ENCODE peak calls at places on chromosomes 3 and 15, in five cellular contexts. One of them, this sample, is unnamed.

GRCh38 chr15:67097893-67098740 is 32.7 kb downstream of the SMAD3 start:
- DNase-seq in lower lobe of right lung: no peak
- DNase-seq in CD4-positive, alpha-beta memory T cell: peak
- DNase-seq in fibroblast of lung: peak
- DNase-seq in fibroblast of the aortic adventitia: peak
- DNase-seq in this sample: peak

GRCh38 chr15:100124361-100124760 is 217.4 kb downstream of the ADAMTS17 start:
- DNase-seq in CD4-positive, alpha-beta memory T cell: no peak
- DNase-seq in lower lobe of right lung: no peak
- DNase-seq in fibroblast of lung: no peak
- DNase-seq in fibroblast of the aortic adventitia: no peak
- DNase-seq in this sample: no peak

GRCh38 chr3:12449889-12450682 is 34.2 kb upstream of the TSEN2 start:
- DNase-seq in fibroblast of the aortic adventitia: no peak
- DNase-seq in lower lobe of right lung: no peak
- DNase-seq in CD4-positive, alpha-beta memory T cell: no peak
- DNase-seq in fibroblast of lung: no peak
- DNase-seq in this sample: no peak

GRCh38 chr15:25061808-25062550 is 107.2 kb downstream of the SNRPN start:
- DNase-seq in CD4-positive, alpha-beta memory T cell: no peak
- DNase-seq in fibroblast of lung: no peak
- DNase-seq in fibroblast of the aortic adventitia: no peak
- DNase-seq in lower lobe of right lung: peak
- DNase-seq in this sample: no peak

GRCh38 chr15:68699881-68700394 is 120.8 kb downstream of the ANP32A start:
- DNase-seq in fibroblast of lung: no peak
- DNase-seq in fibroblast of the aortic adventitia: no peak
- DNase-seq in CD4-positive, alpha-beta memory T cell: no peak
- DNase-seq in lower lobe of right lung: no peak
- DNase-seq in this sample: no peak

GRCh38 chr3:62670351-62670750 is 204.9 kb downstream of the CADPS start:
- DNase-seq in lower lobe of right lung: no peak
- DNase-seq in CD4-positive, alpha-beta memory T cell: no peak
- DNase-seq in fibroblast of the aortic adventitia: no peak
- DNase-seq in fibroblast of lung: peak
- DNase-seq in this sample: no peak

GRCh38 chr15:74962219-74962618 is 5.6 kb upstream of the RPP25 start:
- DNase-seq in fibroblast of lung: no peak
- DNase-seq in fibroblast of the aortic adventitia: no peak
- DNase-seq in CD4-positive, alpha-beta memory T cell: no peak
- DNase-seq in lower lobe of right lung: no peak
- DNase-seq in this sample: no peak

GRCh38 chr15:62749445-62749844 is 293.1 kb upstream of the TPM1 start:
- DNase-seq in lower lobe of right lung: no peak
- DNase-seq in fibroblast of the aortic adventitia: no peak
- DNase-seq in fibroblast of lung: no peak
- DNase-seq in CD4-positive, alpha-beta memory T cell: no peak
- DNase-seq in this sample: no peak

GRCh38 chr3:11535207-11535960 is 108.3 kb downstream of the VGLL4 start:
- DNase-seq in CD4-positive, alpha-beta memory T cell: no peak
- DNase-seq in lower lobe of right lung: no peak
- DNase-seq in fibroblast of lung: no peak
- DNase-seq in fibroblast of the aortic adventitia: no peak
- DNase-seq in this sample: no peak

GRCh38 chr3:177134166-177134565 is 63.1 kb downstream of the TBL1XR1 start:
- DNase-seq in lower lobe of right lung: no peak
- DNase-seq in CD4-positive, alpha-beta memory T cell: no peak
- DNase-seq in fibroblast of the aortic adventitia: peak
- DNase-seq in fibroblast of lung: no peak
- DNase-seq in this sample: peak

GRCh38 chr15:65038838-65039237 is 6.3 kb upstream of the SLC51B start:
- DNase-seq in fibroblast of the aortic adventitia: no peak
- DNase-seq in CD4-positive, alpha-beta memory T cell: no peak
- DNase-seq in fibroblast of lung: no peak
- DNase-seq in lower lobe of right lung: no peak
- DNase-seq in this sample: no peak

GRCh38 chr3:188801393-188801792 is 370.4 kb upstream of the TPRG1 start:
- DNase-seq in CD4-positive, alpha-beta memory T cell: no peak
- DNase-seq in fibroblast of lung: no peak
- DNase-seq in fibroblast of the aortic adventitia: no peak
- DNase-seq in lower lobe of right lung: no peak
- DNase-seq in this sample: no peak

GRCh38 chr15:43133429-43134156 is at the start of gene TMEM62:
- DNase-seq in lower lobe of right lung: peak
- DNase-seq in CD4-positive, alpha-beta memory T cell: peak
- DNase-seq in fibroblast of lung: peak
- DNase-seq in fibroblast of the aortic adventitia: peak
- DNase-seq in this sample: peak

GRCh38 chr15:89556413-89557262 is 18.6 kb upstream of the TICRR start:
- DNase-seq in CD4-positive, alpha-beta memory T cell: peak
- DNase-seq in lower lobe of right lung: no peak
- DNase-seq in fibroblast of lung: peak
- DNase-seq in fibroblast of the aortic adventitia: peak
- DNase-seq in this sample: peak

GRCh38 chr15:73254598-73254997 is 114.2 kb downstream of the HCN4 start:
- DNase-seq in CD4-positive, alpha-beta memory T cell: no peak
- DNase-seq in fibroblast of the aortic adventitia: no peak
- DNase-seq in fibroblast of lung: no peak
- DNase-seq in lower lobe of right lung: no peak
- DNase-seq in this sample: no peak

DNA sequence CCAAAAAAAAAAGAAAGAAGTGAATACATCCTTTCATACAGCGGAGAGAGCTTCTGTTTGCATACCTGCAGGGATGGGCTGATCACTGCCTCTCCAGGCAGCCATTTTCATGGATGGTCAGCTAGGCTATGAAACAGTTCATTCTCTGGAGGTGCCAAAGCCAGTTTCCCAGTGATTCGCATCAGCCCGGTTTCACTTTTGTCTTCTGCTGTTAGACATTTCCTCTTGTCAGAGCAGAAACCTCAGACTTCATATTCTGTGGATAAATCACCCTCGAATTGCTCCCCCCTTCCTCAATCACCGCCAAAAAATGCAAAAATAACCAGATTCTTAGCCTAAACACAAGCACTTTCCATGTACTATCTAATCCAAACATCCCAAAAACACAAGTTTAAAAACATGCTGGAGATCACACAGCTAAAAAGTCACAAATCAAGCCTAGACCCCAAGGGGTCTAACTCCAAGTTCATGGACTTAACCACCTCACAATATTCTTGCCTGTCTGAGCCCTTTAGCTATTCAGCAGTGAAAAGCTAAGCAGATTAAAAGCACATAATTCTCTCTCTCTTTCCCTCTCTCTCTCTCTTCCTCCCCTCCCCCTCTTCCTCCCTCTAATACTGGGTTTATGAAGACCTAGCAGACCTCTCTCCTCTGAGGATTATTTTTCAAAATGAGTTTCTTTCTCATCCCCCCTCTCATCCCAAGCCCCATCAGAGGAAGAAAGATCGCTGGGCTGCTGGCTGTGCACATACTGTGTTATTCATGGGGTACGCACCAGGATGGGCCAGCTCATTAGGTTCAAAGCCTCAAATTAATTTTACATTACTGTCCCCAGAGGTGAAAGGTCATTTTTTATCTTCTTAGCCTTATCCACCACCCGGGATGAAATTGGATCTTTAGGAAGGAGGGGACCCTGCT is 225.3 kb downstream of the ADAMTS9 start:
- DNase-seq in fibroblast of the aortic adventitia: peak
- DNase-seq in CD4-positive, alpha-beta memory T cell: no peak
- DNase-seq in lower lobe of right lung: no peak
- DNase-seq in fibroblast of lung: peak
- DNase-seq in this sample: peak
- H3K4me3 ChIP-seq in fibroblast of the aortic adventitia: peak
- H3K4me3 ChIP-seq in CD4-positive, alpha-beta memory T cell: no peak
- H3K4me3 ChIP-seq in lower lobe of right lung: no peak
- H3K4me3 ChIP-seq in fibroblast of lung: no peak
- H3K4me3 ChIP-seq in this sample: no peak

GRCh38 chr3:113151475-113152031 is 59.8 kb upstream of the BOC start:
- DNase-seq in fibroblast of lung: peak
- DNase-seq in CD4-positive, alpha-beta memory T cell: no peak
- DNase-seq in fibroblast of the aortic adventitia: no peak
- DNase-seq in lower lobe of right lung: no peak
- DNase-seq in this sample: peak

GRCh38 chr3:113148814-113149213 is 62.5 kb upstream of the BOC start:
- DNase-seq in CD4-positive, alpha-beta memory T cell: no peak
- DNase-seq in lower lobe of right lung: no peak
- DNase-seq in fibroblast of lung: no peak
- DNase-seq in fibroblast of the aortic adventitia: no peak
- DNase-seq in this sample: no peak

GRCh38 chr3:113150253-113150652 is 61.1 kb upstream of the BOC start:
- DNase-seq in fibroblast of the aortic adventitia: no peak
- DNase-seq in fibroblast of lung: no peak
- DNase-seq in CD4-positive, alpha-beta memory T cell: no peak
- DNase-seq in lower lobe of right lung: no peak
- DNase-seq in this sample: no peak

GRCh38 chr3:113147608-113148306 is 63.6 kb upstream of the BOC start:
- DNase-seq in CD4-positive, alpha-beta memory T cell: no peak
- DNase-seq in fibroblast of lung: no peak
- DNase-seq in lower lobe of right lung: no peak
- DNase-seq in fibroblast of the aortic adventitia: peak
- DNase-seq in this sample: no peak

GRCh38 chr3:113148307-113148703 is 63.1 kb upstream of the BOC start:
- DNase-seq in CD4-positive, alpha-beta memory T cell: no peak
- DNase-seq in fibroblast of the aortic adventitia: peak
- DNase-seq in fibroblast of lung: no peak
- DNase-seq in lower lobe of right lung: no peak
- DNase-seq in this sample: no peak
- H3K4me3 ChIP-seq in CD4-positive, alpha-beta memory T cell: no peak
- H3K4me3 ChIP-seq in fibroblast of the aortic adventitia: no peak
- H3K4me3 ChIP-seq in fibroblast of lung: no peak
- H3K4me3 ChIP-seq in lower lobe of right lung: no peak
- H3K4me3 ChIP-seq in this sample: no peak

GRCh38 chr15:41659190-41659589 is 1.0 kb upstream of the MGA start:
- DNase-seq in lower lobe of right lung: no peak
- DNase-seq in fibroblast of the aortic adventitia: no peak
- DNase-seq in fibroblast of lung: no peak
- DNase-seq in CD4-positive, alpha-beta memory T cell: no peak
- DNase-seq in this sample: no peak
- H3K4me3 ChIP-seq in lower lobe of right lung: no peak
- H3K4me3 ChIP-seq in fibroblast of the aortic adventitia: no peak
- H3K4me3 ChIP-seq in fibroblast of lung: no peak
- H3K4me3 ChIP-seq in CD4-positive, alpha-beta memory T cell: no peak
- H3K4me3 ChIP-seq in this sample: no peak

GRCh38 chr15:40106203-40107161 is 2.2 kb downstream of the BMF start:
- DNase-seq in fibroblast of the aortic adventitia: peak
- DNase-seq in fibroblast of lung: peak
- DNase-seq in CD4-positive, alpha-beta memory T cell: no peak
- DNase-seq in lower lobe of right lung: peak
- DNase-seq in this sample: peak
- H3K4me3 ChIP-seq in fibroblast of the aortic adventitia: peak
- H3K4me3 ChIP-seq in fibroblast of lung: no peak
- H3K4me3 ChIP-seq in CD4-positive, alpha-beta memory T cell: no peak
- H3K4me3 ChIP-seq in lower lobe of right lung: peak
- H3K4me3 ChIP-seq in this sample: no peak

DNA sequence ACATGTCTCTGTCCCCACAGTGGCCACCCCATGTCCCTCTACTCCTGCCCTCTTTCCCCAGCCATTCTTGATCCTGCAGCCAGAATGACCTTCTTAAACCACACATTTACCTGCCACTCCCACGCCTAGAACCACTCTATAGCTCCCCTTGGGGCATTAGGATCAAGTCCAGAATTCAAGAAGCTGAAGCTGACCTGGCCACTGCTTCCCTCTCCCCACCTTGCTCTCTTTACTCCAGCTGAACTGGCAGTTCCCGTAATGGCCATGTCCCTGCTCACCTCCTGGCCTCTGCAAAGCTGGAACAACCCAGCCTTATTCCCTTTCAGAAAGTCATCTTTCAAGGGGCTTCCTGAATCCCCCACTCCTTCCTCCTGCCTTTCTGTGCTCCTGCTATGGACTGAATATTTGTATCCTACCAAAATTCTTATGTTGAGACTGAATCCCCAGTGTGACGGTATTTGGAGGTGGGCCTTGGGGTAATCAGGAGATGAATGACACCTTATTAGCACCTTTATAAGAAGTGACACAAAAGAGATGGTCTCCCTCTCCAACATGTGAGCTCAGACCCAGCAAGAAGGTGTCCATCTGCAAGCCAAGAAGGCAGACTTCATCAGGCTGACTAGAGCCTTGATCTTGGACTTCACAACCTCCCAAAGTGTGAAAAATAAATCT is 3.8 kb downstream of the CSRNP1 start:
- DNase-seq in CD4-positive, alpha-beta memory T cell: no peak
- DNase-seq in fibroblast of lung: no peak
- DNase-seq in lower lobe of right lung: no peak
- DNase-seq in fibroblast of the aortic adventitia: no peak
- DNase-seq in this sample: no peak
- H3K4me3 ChIP-seq in CD4-positive, alpha-beta memory T cell: no peak
- H3K4me3 ChIP-seq in fibroblast of lung: no peak
- H3K4me3 ChIP-seq in lower lobe of right lung: peak
- H3K4me3 ChIP-seq in fibroblast of the aortic adventitia: no peak
- H3K4me3 ChIP-seq in this sample: no peak

DNA sequence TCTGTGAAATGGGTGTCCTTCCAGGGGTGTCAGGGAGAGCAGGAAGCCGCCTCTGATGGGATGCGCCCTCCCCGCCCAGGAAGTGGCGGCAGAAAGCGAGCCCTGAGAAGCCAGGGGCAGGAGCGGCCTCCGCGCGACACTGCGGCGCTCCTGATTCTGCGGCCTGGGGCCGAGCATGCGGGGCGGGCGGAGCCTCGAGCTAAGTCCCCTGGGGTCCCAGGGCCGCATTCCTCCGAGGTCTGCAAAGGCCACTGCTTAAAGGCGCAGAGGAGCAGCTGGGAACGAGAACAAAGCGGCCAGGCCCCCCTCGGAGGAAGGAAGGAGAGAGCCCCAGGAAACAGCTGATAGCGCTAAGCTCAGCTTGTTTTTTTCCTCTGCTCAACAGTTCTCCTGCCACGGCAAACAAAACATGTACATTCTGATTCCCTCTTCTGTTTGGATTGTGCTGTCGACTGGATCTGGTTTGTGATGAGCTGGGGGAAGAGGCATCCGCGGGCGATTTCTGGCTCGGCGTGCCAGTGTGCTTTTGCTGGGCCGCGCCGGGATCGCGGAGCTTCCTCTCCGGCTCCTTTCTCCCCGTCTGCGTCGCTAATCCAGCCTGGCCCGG is 34.1 kb downstream of the GRK7 start:
- DNase-seq in lower lobe of right lung: peak
- DNase-seq in fibroblast of the aortic adventitia: peak
- DNase-seq in CD4-positive, alpha-beta memory T cell: peak
- DNase-seq in fibroblast of lung: peak
- DNase-seq in this sample: peak
- H3K4me3 ChIP-seq in lower lobe of right lung: peak
- H3K4me3 ChIP-seq in fibroblast of the aortic adventitia: peak
- H3K4me3 ChIP-seq in CD4-positive, alpha-beta memory T cell: peak
- H3K4me3 ChIP-seq in fibroblast of lung: peak
- H3K4me3 ChIP-seq in this sample: no peak

GRCh38 chr3:58491506-58492384 is at the start of gene KCTD6:
- DNase-seq in lower lobe of right lung: peak
- DNase-seq in CD4-positive, alpha-beta memory T cell: peak
- DNase-seq in fibroblast of lung: peak
- DNase-seq in fibroblast of the aortic adventitia: peak
- DNase-seq in this sample: peak

GRCh38 chr3:58492385-58492970 is 582 bp downstream of the KCTD6 start:
- DNase-seq in lower lobe of right lung: no peak
- DNase-seq in CD4-positive, alpha-beta memory T cell: no peak
- DNase-seq in fibroblast of the aortic adventitia: no peak
- DNase-seq in fibroblast of lung: no peak
- DNase-seq in this sample: no peak

GRCh38 chr3:58495101-58495500 is 3.2 kb downstream of the KCTD6 start:
- DNase-seq in fibroblast of the aortic adventitia: no peak
- DNase-seq in fibroblast of lung: no peak
- DNase-seq in CD4-positive, alpha-beta memory T cell: no peak
- DNase-seq in lower lobe of right lung: no peak
- DNase-seq in this sample: no peak

GRCh38 chr3:58496206-58496605 is 4.3 kb downstream of the KCTD6 start:
- DNase-seq in fibroblast of lung: no peak
- DNase-seq in lower lobe of right lung: no peak
- DNase-seq in CD4-positive, alpha-beta memory T cell: no peak
- DNase-seq in fibroblast of the aortic adventitia: peak
- DNase-seq in this sample: no peak

GRCh38 chr3:58494107-58494506 is 2.2 kb downstream of the KCTD6 start:
- DNase-seq in fibroblast of lung: no peak
- DNase-seq in lower lobe of right lung: no peak
- DNase-seq in fibroblast of the aortic adventitia: no peak
- DNase-seq in CD4-positive, alpha-beta memory T cell: no peak
- DNase-seq in this sample: no peak
- H3K4me3 ChIP-seq in fibroblast of lung: no peak
- H3K4me3 ChIP-seq in lower lobe of right lung: no peak
- H3K4me3 ChIP-seq in fibroblast of the aortic adventitia: no peak
- H3K4me3 ChIP-seq in CD4-positive, alpha-beta memory T cell: no peak
- H3K4me3 ChIP-seq in this sample: no peak